ENCODE peak calls at places on chromosomes 6 and 20, in four cellular contexts. L is Right ventricle myocardium inferior, O is iris pigment epithelial cell, C is MV-4-11. A is an unnamed sample.

GRCh38 chr6:148839044-148839443 is 92.2 kb downstream of the UST start:
- DNase-seq in L (no peak), O (no peak), C (no peak), A (no peak)

GRCh38 chr20:51531141-51531710 is 11.3 kb downstream of the NFATC2 start:
- DNase-seq in L (no peak), O (no peak), C (no peak), A (no peak)

GRCh38 chr20:43843096-43843964 is 71.3 kb upstream of the TOX2 start:
- DNase-seq in L (no peak), O (peak), C (no peak), A (peak)

GRCh38 chr6:121482751-121483150 is 47.3 kb downstream of the GJA1 start:
- DNase-seq in L (no peak), O (no peak), C (no peak), A (no peak)

GRCh38 chr20:3970016-3970415 is 45.3 kb downstream of the RNF24 start:
- DNase-seq in L (no peak), O (no peak), C (no peak), A (no peak)

GRCh38 chr6:15501806-15502450 is 160.9 kb downstream of the DTNBP1 start:
- DNase-seq in L (no peak), O (peak), C (peak), A (peak)

GRCh38 chr20:7003598-7003997 is 236.1 kb downstream of the BMP2 start:
- DNase-seq in L (no peak), O (peak), C (no peak), A (no peak)

GRCh38 chr6:24933868-24934401 is 1.8 kb downstream of the RIPOR2 start:
- DNase-seq in L (no peak), O (peak), C (peak), A (no peak)

GRCh38 chr6:166009385-166010031 is 158.1 kb downstream of the TBXT start:
- DNase-seq in L (no peak), O (no peak), C (no peak), A (no peak)

GRCh38 chr6:139099984-139100383 is 34.9 kb upstream of the HECA start:
- DNase-seq in L (no peak), O (no peak), C (no peak), A (no peak)

GRCh38 chr6:160273196-160273595 is 14.6 kb upstream of the SLC22A2 start:
- DNase-seq in L (no peak), O (no peak), C (no peak), A (no peak)

GRCh38 chr20:20213722-20214121 is 154.2 kb upstream of the INSM1 start:
- DNase-seq in L (no peak), O (no peak), C (no peak), A (no peak)

GRCh38 chr6:15427360-15428070 is 181.6 kb downstream of the JARID2 start:
- DNase-seq in L (no peak), O (peak), C (peak), A (no peak)